ENCODE peak calls at places on chromosomes 12 and 14, in four cellular contexts. N is right lobe of liver, S is breast epithelium, Q is ascending aorta. E is an unnamed sample.

GRCh38 chr14:94056579-94057308 is 24.3 kb downstream of the DDX24 start:
- DNase-seq in N (no peak), S (no peak), Q (no peak), E (no peak)

GRCh38 chr12:114669501-114670256 is 14.3 kb downstream of the TBX3 start:
- DNase-seq in N (no peak), S (no peak), Q (no peak), E (no peak)

GRCh38 chr12:51847830-51848727 is at the start of gene FIGNL2:
- DNase-seq in N (no peak), S (no peak), Q (no peak), E (peak; percentile 80)

GRCh38 chr12:49219417-49220026 is 30.6 kb upstream of the TUBA1A start:
- DNase-seq in N (no peak), S (no peak), Q (no peak), E (no peak)

GRCh38 chr14:56002316-56002715 is 115.9 kb upstream of the PELI2 start:
- DNase-seq in N (no peak), S (no peak), Q (no peak), E (no peak)

GRCh38 chr14:94636744-94637412 is 24.7 kb downstream of the SERPINA3 start:
- DNase-seq in N (peak; percentile 81), S (no peak), Q (no peak), E (no peak)

GRCh38 chr12:21918456-21918855 is 22.8 kb downstream of the ABCC9 start:
- DNase-seq in N (no peak), S (no peak), Q (no peak), E (no peak)

GRCh38 chr14:68167717-68168087 is 348.1 kb downstream of the RAD51B start:
- DNase-seq in N (no peak), S (no peak), Q (no peak), E (no peak)

GRCh38 chr14:23067847-23068791 is 10.8 kb upstream of the CDH24 start:
- DNase-seq in N (no peak), S (no peak), Q (no peak), E (no peak)

GRCh38 chr12:46650688-46651087 is 175.1 kb downstream of the SLC38A4 start:
- DNase-seq in N (no peak), S (no peak), Q (no peak), E (no peak)

GRCh38 chr12:64407342-64408223 is 3.4 kb downstream of the XPOT start:
- DNase-seq in N (no peak), S (no peak), Q (no peak), E (no peak)
- H3K4me3 ChIP-seq in N (no peak overlapping the region), S (no peak overlapping the region), Q (no peak overlapping the region), E (no peak overlapping the region)

GRCh38 chr12:14611640-14612203 is 44.0 kb upstream of the PLBD1 start:
- DNase-seq in N (no peak), S (no peak), Q (no peak), E (no peak)

GRCh38 chr12:14605401-14605989 is 37.8 kb upstream of the PLBD1 start:
- DNase-seq in N (no peak), S (no peak), Q (no peak), E (no peak)

GRCh38 chr12:14612250-14612649 is 44.6 kb upstream of the PLBD1 start:
- DNase-seq in N (no peak), S (no peak), Q (no peak), E (no peak)

GRCh38 chr12:14612895-14613294 is 45.2 kb upstream of the PLBD1 start:
- DNase-seq in N (no peak), S (no peak), Q (no peak), E (no peak)

GRCh38 chr12:14607561-14607960 is 39.9 kb upstream of the PLBD1 start:
- DNase-seq in N (no peak), S (no peak), Q (no peak), E (no peak)
- H3K9me3 ChIP-seq in N (peaks cover 5% of the 10 kb centered on the region), S (peaks cover 50% of the 10 kb centered on the region), Q (peaks cover 49% of the 10 kb centered on the region), E (peaks cover 3% of the 10 kb centered on the region)

GRCh38 chr14:92490239-92490959 is 23.2 kb upstream of the RIN3 start:
- DNase-seq in N (peak; percentile 42), S (no peak), Q (no peak), E (no peak)

GRCh38 chr14:92484132-92484823 is 29.3 kb upstream of the RIN3 start:
- DNase-seq in N (peak; percentile 39), S (no peak), Q (no peak), E (no peak)

GRCh38 chr14:92489394-92490238 is 24.0 kb upstream of the RIN3 start:
- DNase-seq in N (peak; percentile 42), S (no peak), Q (no peak), E (no peak)

GRCh38 chr14:92486881-92487280 is 26.7 kb upstream of the RIN3 start:
- DNase-seq in N (no peak), S (no peak), Q (no peak), E (no peak)

GRCh38 chr14:92487513-92488133 is 26.0 kb upstream of the RIN3 start:
- DNase-seq in N (peak; percentile 44), S (no peak), Q (no peak), E (no peak)
- H3K4me3 ChIP-seq in N (no peak overlapping the region), S (no peak overlapping the region), Q (no peak overlapping the region), E (no peak overlapping the region)

DNA sequence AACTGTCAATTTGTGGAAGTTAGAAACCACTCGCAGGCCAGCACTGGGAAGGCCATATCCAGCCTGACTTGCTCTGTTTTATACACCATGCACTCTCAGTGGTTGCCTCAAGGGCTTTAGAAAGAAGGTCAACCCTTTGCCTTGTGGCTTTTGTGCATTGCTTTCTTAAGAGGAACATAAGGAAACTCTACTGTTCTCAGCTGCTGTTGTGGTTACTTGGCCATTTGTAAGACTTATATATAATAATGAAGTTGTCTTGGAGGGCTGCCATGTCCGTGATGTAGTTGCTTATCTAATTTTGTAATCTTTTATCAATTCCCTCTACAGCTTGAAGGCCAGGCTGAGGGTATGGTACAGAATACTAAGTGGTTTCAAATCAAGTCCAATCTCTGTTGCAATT is 637.8 kb downstream of the DIO2 start:
- DNase-seq in N (no peak), S (no peak), Q (no peak), E (no peak)
- H3K9me3 ChIP-seq in N (no peaks in the 10 kb centered on the region), S (no peaks in the 10 kb centered on the region), Q (no peaks in the 10 kb centered on the region), E (no peaks in the 10 kb centered on the region)

GRCh38 chr12:4211372-4211771 is 62.2 kb upstream of the CCND2 start:
- DNase-seq in N (no peak), S (no peak), Q (no peak), E (no peak)
- H3K4me3 ChIP-seq in N (no peak overlapping the region), S (no peak overlapping the region), Q (no peak overlapping the region), E (no peak overlapping the region)

GRCh38 chr14:47435331-47435965 is 240.0 kb downstream of the MDGA2 start:
- DNase-seq in N (no peak), S (no peak), Q (no peak), E (no peak)

GRCh38 chr14:47439953-47440352 is 235.5 kb downstream of the MDGA2 start:
- DNase-seq in N (no peak), S (no peak), Q (no peak), E (no peak)

GRCh38 chr14:47442206-47442605 is 233.2 kb downstream of the MDGA2 start:
- DNase-seq in N (peak; percentile 56), S (no peak), Q (no peak), E (no peak)

DNA sequence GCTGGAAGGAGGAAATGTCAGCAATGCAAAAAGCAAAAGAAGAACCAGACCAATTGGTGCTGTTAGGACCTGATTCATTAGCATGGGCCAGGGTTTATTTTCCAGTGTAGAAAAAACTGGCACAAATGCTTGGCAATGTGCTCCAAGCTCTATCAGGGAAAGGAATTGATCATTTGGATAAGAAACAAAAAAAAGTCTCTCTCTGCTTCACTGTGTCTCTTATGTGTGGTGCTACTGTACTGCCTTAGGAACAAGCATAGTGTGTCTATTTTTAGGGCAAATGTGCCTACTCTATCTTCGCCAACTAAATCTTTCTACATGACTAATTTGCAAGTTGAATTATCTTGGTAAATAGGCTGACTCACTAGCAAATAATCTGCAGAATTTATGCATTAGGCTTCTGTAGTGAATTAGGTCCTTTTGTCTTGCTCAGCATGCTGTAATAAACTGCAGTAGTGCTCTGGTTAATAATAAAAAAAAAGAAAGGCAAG is 236.7 kb downstream of the MDGA2 start:
- DNase-seq in N (no peak), S (no peak), Q (no peak), E (no peak)
- H3K9me3 ChIP-seq in N (no peaks in the 10 kb centered on the region), S (no peaks in the 10 kb centered on the region), Q (no peaks in the 10 kb centered on the region), E (no peaks in the 10 kb centered on the region)

GRCh38 chr14:100374270-100374669 is 51.1 kb downstream of the SLC25A47 start:
- DNase-seq in N (no peak), S (no peak), Q (no peak), E (no peak)
- H3K4me3 ChIP-seq in N (peak overlapping the region; percentile 68), S (no peak overlapping the region), Q (peak overlapping the region; percentile 76), E (no peak overlapping the region)

GRCh38 chr12:60644076-60644475 is 1048.2 kb downstream of the SLC16A7 start:
- DNase-seq in N (no peak), S (no peak), Q (no peak), E (no peak)
- H3K9me3 ChIP-seq in N (no peaks in the 10 kb centered on the region), S (peaks cover 41% of the 10 kb centered on the region), Q (no peaks in the 10 kb centered on the region), E (no peaks in the 10 kb centered on the region)

DNA sequence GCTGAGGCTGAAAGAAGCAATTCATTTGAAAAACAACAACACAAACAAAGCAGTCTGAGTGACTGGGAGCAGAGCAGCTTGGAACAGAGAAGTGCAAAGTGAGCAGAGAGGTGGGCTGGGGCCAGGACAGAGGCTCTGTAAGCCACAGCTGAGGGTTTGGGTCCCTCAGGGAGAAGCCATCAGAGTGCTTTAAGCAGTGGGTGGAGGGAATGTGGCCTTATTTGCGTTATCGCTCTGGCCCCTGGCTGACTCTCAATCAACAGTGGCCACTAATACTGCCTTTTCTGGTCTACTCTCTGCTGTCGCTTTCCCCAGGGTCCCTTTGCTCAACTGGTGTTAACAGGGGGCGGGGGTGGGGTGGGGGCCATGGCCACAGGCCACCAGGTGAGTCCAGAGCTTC is 44.2 kb downstream of the IRF2BPL start:
- DNase-seq in N (no peak), S (no peak), Q (no peak), E (no peak)
- H3K4me3 ChIP-seq in N (no peak overlapping the region), S (no peak overlapping the region), Q (no peak overlapping the region), E (no peak overlapping the region)

DNA sequence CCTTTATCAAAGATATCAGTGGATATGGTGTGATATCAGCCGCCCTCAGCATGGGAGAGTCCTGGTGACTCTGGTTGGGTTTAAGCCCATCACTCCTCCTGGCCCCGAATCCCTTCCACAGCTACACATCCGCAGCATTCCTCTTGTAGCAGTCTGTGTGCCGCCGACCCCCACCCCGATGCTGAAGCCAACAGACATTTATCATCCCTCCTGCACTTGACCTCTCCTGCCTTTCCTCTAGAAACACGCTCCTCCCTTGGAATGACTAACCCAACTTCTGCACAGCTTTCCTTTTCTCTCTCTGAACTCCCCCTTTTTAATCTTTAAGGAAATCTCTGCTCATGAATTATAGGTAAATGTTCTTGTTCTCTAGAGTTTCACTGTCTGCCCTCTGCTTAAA is 250.9 kb upstream of the FOXN3 start:
- DNase-seq in N (no peak), S (no peak), Q (no peak), E (no peak)
- H3K9me3 ChIP-seq in N (no peaks in the 10 kb centered on the region), S (no peaks in the 10 kb centered on the region), Q (no peaks in the 10 kb centered on the region), E (no peaks in the 10 kb centered on the region)